ENCODE peak calls at places on chromosomes 2 and 18, in ten cellular contexts. B, P, O, N, Z, T, L, U, E and H are unnamed samples.

GRCh38 chr2:152088006-152088405 is 10.8 kb downstream of the CACNB4 start:
- DNase-seq in B (no peak), P (no peak), O (no peak), N (no peak), Z (no peak), T (no peak), L (no peak), U (no peak), E (no peak), H (no peak)

GRCh38 chr2:9082158-9082557 is 78.7 kb upstream of the MBOAT2 start:
- DNase-seq in B (no peak), P (no peak), O (no peak), N (no peak), Z (no peak), T (no peak), L (no peak), U (no peak), E (no peak), H (no peak)

GRCh38 chr2:61045999-61046398 is 19.7 kb upstream of the SANBR start:
- DNase-seq in B (no peak), P (no peak), O (no peak), N (no peak), Z (no peak), T (no peak), L (no peak), U (no peak), E (no peak), H (no peak)

GRCh38 chr2:79620679-79621078 is 107.8 kb downstream of the CTNNA2 start:
- DNase-seq in B (no peak), P (no peak), O (no peak), N (no peak), Z (no peak), T (no peak), L (no peak), U (no peak), E (no peak), H (no peak)

GRCh38 chr18:24544141-24544498 is 83.7 kb downstream of the HRH4 start:
- DNase-seq in B (no peak), P (no peak), O (no peak), N (no peak), Z (peak; percentile 28), T (no peak), L (peak; percentile 19), U (no peak), E (no peak), H (peak; percentile 75)

GRCh38 chr2:241108271-241109209 is 6.5 kb upstream of the MTERF4 start:
- DNase-seq in B (no peak), P (no peak), O (no peak), N (no peak), Z (no peak), T (no peak), L (no peak), U (no peak), E (peak; percentile 23), H (no peak)

GRCh38 chr18:8546677-8547076 is 62.6 kb upstream of the RAB12 start:
- DNase-seq in B (no peak), P (no peak), O (no peak), N (no peak), Z (no peak), T (no peak), L (no peak), U (no peak), E (no peak), H (no peak)

GRCh38 chr2:241818943-241819270 is 9.9 kb downstream of the NEU4 start:
- DNase-seq in B (peak; percentile 19), P (no peak), O (no peak), N (no peak), Z (no peak), T (peak; percentile 84), L (no peak), U (no peak), E (no peak), H (no peak)

GRCh38 chr2:186201371-186201770 is 284.7 kb upstream of the ZC3H15 start:
- DNase-seq in B (no peak), P (no peak), O (no peak), N (no peak), Z (no peak), T (no peak), L (no peak), U (no peak), E (no peak), H (no peak)

GRCh38 chr2:148039783-148040182 is 18.9 kb downstream of the MBD5 start:
- DNase-seq in B (no peak), P (no peak), O (no peak), N (no peak), Z (no peak), T (no peak), L (no peak), U (no peak), E (no peak), H (no peak)

GRCh38 chr2:124623560-124623959 is 598.5 kb downstream of the CNTNAP5 start:
- DNase-seq in B (no peak), P (no peak), O (no peak), N (no peak), Z (no peak), T (no peak), L (no peak), U (no peak), E (no peak), H (no peak)

GRCh38 chr2:134718956-134719814 is at the start of gene TMEM163:
- DNase-seq in B (no peak), P (peak; percentile 85), O (no peak), N (peak; percentile 26), Z (peak; percentile 16), T (no peak), L (no peak), U (peak; percentile 89), E (peak; percentile 11), H (peak; percentile 58)

GRCh38 chr2:240532032-240532775 is 25.6 kb downstream of the ANKMY1 start:
- DNase-seq in B (no peak), P (no peak), O (no peak), N (no peak), Z (no peak), T (no peak), L (no peak), U (no peak), E (no peak), H (no peak)

GRCh38 chr2:30641765-30642341 is 165.4 kb downstream of the CAPN13 start:
- DNase-seq in B (no peak), P (no peak), O (no peak), N (no peak), Z (no peak), T (no peak), L (no peak), U (no peak), E (no peak), H (peak; percentile 95)

GRCh38 chr2:99439989-99440388 is 49.8 kb downstream of the REV1 start:
- DNase-seq in B (no peak), P (no peak), O (no peak), N (no peak), Z (no peak), T (no peak), L (no peak), U (no peak), E (no peak), H (no peak)

GRCh38 chr2:30234180-30234971 is 3.0 kb downstream of the LBH start:
- DNase-seq in B (no peak), P (no peak), O (no peak), N (no peak), Z (no peak), T (no peak), L (no peak), U (no peak), E (no peak), H (no peak)

GRCh38 chr2:54424555-54425163 is 31.5 kb upstream of the SPTBN1 start:
- DNase-seq in B (no peak), P (no peak), O (no peak), N (no peak), Z (no peak), T (no peak), L (no peak), U (no peak), E (no peak), H (no peak)